ENCODE peak calls at places on chromosomes 6 and 20, in seven cellular contexts. One of them, this sample, is unnamed.

GRCh38 chr6:152356659-152357058 is 280.5 kb downstream of the SYNE1 start:
- DNase-seq in NCI-H1417: peak; percentile 15
- DNase-seq in endothelial cell: peak; percentile 11
- DNase-seq in HFF-Myc: no peak
- DNase-seq in T follicular helper cell: no peak
- DNase-seq in CD8-positive, alpha-beta memory T cell: no peak
- DNase-seq in B cell: no peak
- DNase-seq in this sample: peak; percentile 36

GRCh38 chr6:144349690-144350132 is 64.6 kb downstream of the UTRN start:
- DNase-seq in T follicular helper cell: no peak
- DNase-seq in HFF-Myc: peak; percentile 31
- DNase-seq in CD8-positive, alpha-beta memory T cell: no peak
- DNase-seq in B cell: no peak
- DNase-seq in endothelial cell: no peak
- DNase-seq in NCI-H1417: no peak
- DNase-seq in this sample: no peak

GRCh38 chr20:31740208-31740607 is 1.1 kb downstream of the TPX2 start:
- DNase-seq in endothelial cell: no peak
- DNase-seq in T follicular helper cell: no peak
- DNase-seq in B cell: no peak
- DNase-seq in HFF-Myc: no peak
- DNase-seq in NCI-H1417: no peak
- DNase-seq in CD8-positive, alpha-beta memory T cell: no peak
- DNase-seq in this sample: no peak

GRCh38 chr6:2038096-2038495 is 207.3 kb downstream of the GMDS start:
- DNase-seq in endothelial cell: no peak
- DNase-seq in T follicular helper cell: no peak
- DNase-seq in NCI-H1417: no peak
- DNase-seq in CD8-positive, alpha-beta memory T cell: no peak
- DNase-seq in HFF-Myc: no peak
- DNase-seq in B cell: no peak
- DNase-seq in this sample: no peak

GRCh38 chr6:98041921-98042320 is 758.9 kb upstream of the MMS22L start:
- DNase-seq in B cell: no peak
- DNase-seq in HFF-Myc: no peak
- DNase-seq in T follicular helper cell: no peak
- DNase-seq in NCI-H1417: peak; percentile 28
- DNase-seq in CD8-positive, alpha-beta memory T cell: no peak
- DNase-seq in endothelial cell: no peak
- DNase-seq in this sample: no peak

GRCh38 chr6:18564775-18565174 is 177.6 kb downstream of the RNF144B start:
- DNase-seq in NCI-H1417: no peak
- DNase-seq in HFF-Myc: no peak
- DNase-seq in endothelial cell: no peak
- DNase-seq in CD8-positive, alpha-beta memory T cell: no peak
- DNase-seq in B cell: no peak
- DNase-seq in T follicular helper cell: no peak
- DNase-seq in this sample: no peak

GRCh38 chr6:81752969-81753708 is 658 bp upstream of the TENT5A start:
- DNase-seq in CD8-positive, alpha-beta memory T cell: peak; percentile 36
- DNase-seq in HFF-Myc: no peak
- DNase-seq in NCI-H1417: peak; percentile 90
- DNase-seq in endothelial cell: peak; percentile 83
- DNase-seq in T follicular helper cell: peak; percentile 43
- DNase-seq in B cell: peak; percentile 65
- DNase-seq in this sample: peak; percentile 35

GRCh38 chr6:25138697-25139051 is 140.5 kb upstream of the CARMIL1 start:
- DNase-seq in B cell: no peak
- DNase-seq in HFF-Myc: no peak
- DNase-seq in NCI-H1417: no peak
- DNase-seq in T follicular helper cell: no peak
- DNase-seq in endothelial cell: no peak
- DNase-seq in CD8-positive, alpha-beta memory T cell: no peak
- DNase-seq in this sample: no peak

GRCh38 chr6:16257999-16258708 is 19.8 kb downstream of the GMPR start:
- DNase-seq in NCI-H1417: no peak
- DNase-seq in HFF-Myc: no peak
- DNase-seq in CD8-positive, alpha-beta memory T cell: no peak
- DNase-seq in T follicular helper cell: no peak
- DNase-seq in endothelial cell: no peak
- DNase-seq in B cell: no peak
- DNase-seq in this sample: no peak

GRCh38 chr20:34042286-34042685 is 48.6 kb downstream of the RALY start:
- DNase-seq in B cell: no peak
- DNase-seq in NCI-H1417: peak; percentile 70
- DNase-seq in endothelial cell: no peak
- DNase-seq in T follicular helper cell: no peak
- DNase-seq in HFF-Myc: no peak
- DNase-seq in CD8-positive, alpha-beta memory T cell: no peak
- DNase-seq in this sample: no peak

GRCh38 chr6:88916615-88917198 is 46.7 kb downstream of the RNGTT start:
- DNase-seq in NCI-H1417: no peak
- DNase-seq in endothelial cell: no peak
- DNase-seq in B cell: no peak
- DNase-seq in T follicular helper cell: no peak
- DNase-seq in HFF-Myc: no peak
- DNase-seq in CD8-positive, alpha-beta memory T cell: no peak
- DNase-seq in this sample: no peak